ENCODE peak calls at places on chromosomes 6 and 20, in five cellular contexts. One of them, this sample, is unnamed.

GRCh38 chr20:37734228-37734980 is 40.6 kb downstream of the CTNNBL1 start:
- DNase-seq in esophagus squamous epithelium: no peak
- DNase-seq in right lobe of liver: no peak
- DNase-seq in prostate gland: no peak
- DNase-seq in ovary: no peak
- DNase-seq in this sample: no peak

GRCh38 chr6:127459231-127459641 is at the start of gene KIAA0408:
- DNase-seq in ovary: peak
- DNase-seq in right lobe of liver: no peak
- DNase-seq in esophagus squamous epithelium: no peak
- DNase-seq in prostate gland: peak
- DNase-seq in this sample: peak

GRCh38 chr20:711526-711925 is 35.9 kb upstream of the SCRT2 start:
- DNase-seq in right lobe of liver: no peak
- DNase-seq in esophagus squamous epithelium: no peak
- DNase-seq in ovary: no peak
- DNase-seq in prostate gland: no peak
- DNase-seq in this sample: no peak

GRCh38 chr6:7150381-7151064 is 42.8 kb downstream of the RREB1 start:
- DNase-seq in ovary: no peak
- DNase-seq in esophagus squamous epithelium: no peak
- DNase-seq in right lobe of liver: no peak
- DNase-seq in prostate gland: no peak
- DNase-seq in this sample: peak

GRCh38 chr20:9838378-9839295 is at the start of gene PAK5:
- DNase-seq in prostate gland: peak
- DNase-seq in right lobe of liver: no peak
- DNase-seq in ovary: peak
- DNase-seq in esophagus squamous epithelium: no peak
- DNase-seq in this sample: peak

GRCh38 chr6:41066867-41067304 is 5.3 kb downstream of the OARD1 start:
- DNase-seq in esophagus squamous epithelium: no peak
- DNase-seq in prostate gland: peak
- DNase-seq in ovary: peak
- DNase-seq in right lobe of liver: peak
- DNase-seq in this sample: peak

GRCh38 chr6:149317656-149318571 is at the start of gene TAB2:
- DNase-seq in esophagus squamous epithelium: no peak
- DNase-seq in prostate gland: peak
- DNase-seq in ovary: peak
- DNase-seq in right lobe of liver: peak
- DNase-seq in this sample: peak

GRCh38 chr6:132506869-132507813 is 5.8 kb downstream of the STX7 start:
- DNase-seq in right lobe of liver: no peak
- DNase-seq in ovary: no peak
- DNase-seq in prostate gland: no peak
- DNase-seq in esophagus squamous epithelium: no peak
- DNase-seq in this sample: no peak

GRCh38 chr6:37032239-37032638 is 26.8 kb downstream of the FGD2 start:
- DNase-seq in prostate gland: no peak
- DNase-seq in esophagus squamous epithelium: no peak
- DNase-seq in ovary: no peak
- DNase-seq in right lobe of liver: no peak
- DNase-seq in this sample: no peak

GRCh38 chr20:46057856-46058655 is 29.0 kb downstream of the SLC12A5 start:
- DNase-seq in esophagus squamous epithelium: no peak
- DNase-seq in prostate gland: no peak
- DNase-seq in ovary: peak
- DNase-seq in right lobe of liver: no peak
- DNase-seq in this sample: peak

GRCh38 chr6:150395388-150396009 is 26.7 kb downstream of the IYD start:
- DNase-seq in right lobe of liver: no peak
- DNase-seq in prostate gland: peak
- DNase-seq in esophagus squamous epithelium: no peak
- DNase-seq in ovary: peak
- DNase-seq in this sample: peak

GRCh38 chr20:20439602-20440001 is 71.7 kb downstream of the INSM1 start:
- DNase-seq in prostate gland: no peak
- DNase-seq in right lobe of liver: no peak
- DNase-seq in ovary: no peak
- DNase-seq in esophagus squamous epithelium: no peak
- DNase-seq in this sample: no peak

GRCh38 chr6:3265671-3266070 is 6.9 kb downstream of the PSMG4 start:
- DNase-seq in right lobe of liver: no peak
- DNase-seq in prostate gland: no peak
- DNase-seq in ovary: no peak
- DNase-seq in esophagus squamous epithelium: no peak
- DNase-seq in this sample: no peak

GRCh38 chr6:131037194-131037897 is 25.7 kb downstream of the EPB41L2 start:
- DNase-seq in right lobe of liver: no peak
- DNase-seq in esophagus squamous epithelium: no peak
- DNase-seq in ovary: no peak
- DNase-seq in prostate gland: no peak
- DNase-seq in this sample: no peak

GRCh38 chr6:145071836-145072235 is 663.5 kb downstream of the EPM2A start:
- DNase-seq in right lobe of liver: no peak
- DNase-seq in ovary: no peak
- DNase-seq in prostate gland: no peak
- DNase-seq in esophagus squamous epithelium: no peak
- DNase-seq in this sample: no peak

GRCh38 chr20:1810926-1811620 is 84.1 kb upstream of the SIRPA start:
- DNase-seq in esophagus squamous epithelium: no peak
- DNase-seq in right lobe of liver: no peak
- DNase-seq in ovary: no peak
- DNase-seq in prostate gland: peak
- DNase-seq in this sample: peak

GRCh38 chr6:169997930-169998218 is 246.5 kb downstream of the ERMARD start:
- DNase-seq in right lobe of liver: no peak
- DNase-seq in ovary: no peak
- DNase-seq in prostate gland: no peak
- DNase-seq in esophagus squamous epithelium: no peak
- DNase-seq in this sample: no peak

GRCh38 chr20:20843982-20844381 is 131.5 kb upstream of the RALGAPA2 start:
- DNase-seq in right lobe of liver: no peak
- DNase-seq in esophagus squamous epithelium: no peak
- DNase-seq in ovary: no peak
- DNase-seq in prostate gland: no peak
- DNase-seq in this sample: peak

GRCh38 chr6:131251593-131252204 is 116.4 kb downstream of the AKAP7 start:
- DNase-seq in prostate gland: no peak
- DNase-seq in ovary: no peak
- DNase-seq in right lobe of liver: no peak
- DNase-seq in esophagus squamous epithelium: no peak
- DNase-seq in this sample: no peak

GRCh38 chr6:16493802-16494201 is 255.4 kb downstream of the GMPR start:
- DNase-seq in prostate gland: no peak
- DNase-seq in ovary: no peak
- DNase-seq in right lobe of liver: no peak
- DNase-seq in esophagus squamous epithelium: no peak
- DNase-seq in this sample: peak

GRCh38 chr6:136764522-136764993 is 27.7 kb downstream of the MAP3K5 start:
- DNase-seq in right lobe of liver: no peak
- DNase-seq in prostate gland: no peak
- DNase-seq in esophagus squamous epithelium: no peak
- DNase-seq in ovary: no peak
- DNase-seq in this sample: no peak

GRCh38 chr6:7434672-7435071 is 45.1 kb downstream of the RIOK1 start:
- DNase-seq in ovary: no peak
- DNase-seq in esophagus squamous epithelium: no peak
- DNase-seq in right lobe of liver: no peak
- DNase-seq in prostate gland: no peak
- DNase-seq in this sample: no peak

GRCh38 chr6:12012231-12012565 is at the start of gene HIVEP1:
- DNase-seq in ovary: peak
- DNase-seq in esophagus squamous epithelium: no peak
- DNase-seq in right lobe of liver: peak
- DNase-seq in prostate gland: peak
- DNase-seq in this sample: peak

GRCh38 chr6:44047801-44048200 is 79.5 kb downstream of the MRPL14 start:
- DNase-seq in esophagus squamous epithelium: no peak
- DNase-seq in right lobe of liver: peak
- DNase-seq in prostate gland: no peak
- DNase-seq in ovary: no peak
- DNase-seq in this sample: no peak

GRCh38 chr6:44050872-44051421 is 76.3 kb downstream of the MRPL14 start:
- DNase-seq in esophagus squamous epithelium: no peak
- DNase-seq in prostate gland: no peak
- DNase-seq in right lobe of liver: peak
- DNase-seq in ovary: no peak
- DNase-seq in this sample: no peak

GRCh38 chr6:44048277-44048676 is 79.0 kb downstream of the MRPL14 start:
- DNase-seq in prostate gland: no peak
- DNase-seq in right lobe of liver: peak
- DNase-seq in esophagus squamous epithelium: no peak
- DNase-seq in ovary: no peak
- DNase-seq in this sample: no peak

GRCh38 chr6:44049989-44050871 is 77.0 kb downstream of the MRPL14 start:
- DNase-seq in right lobe of liver: peak
- DNase-seq in prostate gland: no peak
- DNase-seq in esophagus squamous epithelium: no peak
- DNase-seq in ovary: no peak
- DNase-seq in this sample: no peak

GRCh38 chr6:44049163-44049988 is 77.9 kb downstream of the MRPL14 start:
- DNase-seq in right lobe of liver: peak
- DNase-seq in ovary: no peak
- DNase-seq in esophagus squamous epithelium: no peak
- DNase-seq in prostate gland: peak
- DNase-seq in this sample: no peak
- H3K27ac ChIP-seq in right lobe of liver: no peak
- H3K27ac ChIP-seq in ovary: no peak
- H3K27ac ChIP-seq in esophagus squamous epithelium: peak
- H3K27ac ChIP-seq in prostate gland: peak
- H3K27ac ChIP-seq in this sample: no peak

GRCh38 chr6:72466471-72466870 is 155.4 kb upstream of the KCNQ5 start:
- DNase-seq in prostate gland: no peak
- DNase-seq in ovary: no peak
- DNase-seq in esophagus squamous epithelium: no peak
- DNase-seq in right lobe of liver: no peak
- DNase-seq in this sample: no peak
- TF ChIP-seq POLR2A in prostate gland: no peak
- TF ChIP-seq POLR2A in ovary: no peak
- TF ChIP-seq POLR2A in esophagus squamous epithelium: no peak
- TF ChIP-seq POLR2A in right lobe of liver: no peak
- TF ChIP-seq POLR2A in this sample: no peak

GRCh38 chr20:63908008-63908682 is 13.2 kb downstream of the DNAJC5 start:
- DNase-seq in ovary: no peak
- DNase-seq in prostate gland: no peak
- DNase-seq in right lobe of liver: no peak
- DNase-seq in esophagus squamous epithelium: no peak
- DNase-seq in this sample: no peak
- H3K27ac ChIP-seq in ovary: no peak
- H3K27ac ChIP-seq in prostate gland: no peak
- H3K27ac ChIP-seq in right lobe of liver: no peak
- H3K27ac ChIP-seq in esophagus squamous epithelium: no peak
- H3K27ac ChIP-seq in this sample: no peak

DNA sequence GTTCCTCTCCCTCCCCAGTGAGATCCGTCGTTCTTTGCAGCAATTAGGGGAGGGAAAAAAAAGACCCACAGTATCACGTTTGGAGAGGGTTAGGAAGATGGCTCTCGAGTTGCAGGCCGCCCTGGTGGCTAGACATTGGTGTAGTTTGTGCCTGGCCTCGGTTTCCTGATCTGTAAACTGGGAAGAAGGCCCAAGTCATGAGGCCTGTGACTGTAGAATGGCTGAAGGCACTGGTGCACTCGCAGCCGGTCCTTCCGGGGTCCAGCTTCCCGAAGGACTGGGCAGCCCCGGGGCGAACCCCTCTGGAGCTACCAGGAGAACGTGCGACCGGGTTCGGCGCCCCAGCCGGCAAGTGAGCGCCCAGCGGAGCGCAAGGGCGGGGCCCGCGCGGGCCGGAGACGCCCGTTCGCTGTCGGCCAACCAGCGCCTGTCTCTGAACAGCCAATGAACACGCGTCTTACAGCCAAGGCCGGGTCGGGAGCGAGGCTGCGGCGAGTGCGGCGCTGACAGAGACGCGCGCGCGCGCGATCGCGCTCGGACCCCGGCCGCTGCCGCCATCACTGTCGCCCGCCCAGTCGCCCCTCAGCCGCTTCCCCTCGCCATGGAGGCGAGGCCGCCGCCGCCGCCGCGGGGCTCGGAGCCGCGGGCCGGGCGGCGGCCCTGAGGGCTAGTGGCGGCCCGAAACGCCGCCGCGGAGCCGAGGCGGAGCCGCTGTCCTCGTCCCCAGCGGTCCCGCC is at the start of gene PTPRA:
- DNase-seq in right lobe of liver: peak
- DNase-seq in ovary: peak
- DNase-seq in esophagus squamous epithelium: peak
- DNase-seq in prostate gland: peak
- DNase-seq in this sample: peak
- TF ChIP-seq POLR2A in right lobe of liver: peak
- TF ChIP-seq POLR2A in ovary: peak
- TF ChIP-seq POLR2A in esophagus squamous epithelium: peak
- TF ChIP-seq POLR2A in prostate gland: peak
- TF ChIP-seq POLR2A in this sample: peak

GRCh38 chr6:89438248-89438647 is 5.3 kb downstream of the ANKRD6 start:
- DNase-seq in right lobe of liver: no peak
- DNase-seq in prostate gland: no peak
- DNase-seq in esophagus squamous epithelium: no peak
- DNase-seq in ovary: no peak
- DNase-seq in this sample: no peak
- H3K27ac ChIP-seq in right lobe of liver: no peak
- H3K27ac ChIP-seq in prostate gland: no peak
- H3K27ac ChIP-seq in esophagus squamous epithelium: no peak
- H3K27ac ChIP-seq in ovary: no peak
- H3K27ac ChIP-seq in this sample: no peak

DNA sequence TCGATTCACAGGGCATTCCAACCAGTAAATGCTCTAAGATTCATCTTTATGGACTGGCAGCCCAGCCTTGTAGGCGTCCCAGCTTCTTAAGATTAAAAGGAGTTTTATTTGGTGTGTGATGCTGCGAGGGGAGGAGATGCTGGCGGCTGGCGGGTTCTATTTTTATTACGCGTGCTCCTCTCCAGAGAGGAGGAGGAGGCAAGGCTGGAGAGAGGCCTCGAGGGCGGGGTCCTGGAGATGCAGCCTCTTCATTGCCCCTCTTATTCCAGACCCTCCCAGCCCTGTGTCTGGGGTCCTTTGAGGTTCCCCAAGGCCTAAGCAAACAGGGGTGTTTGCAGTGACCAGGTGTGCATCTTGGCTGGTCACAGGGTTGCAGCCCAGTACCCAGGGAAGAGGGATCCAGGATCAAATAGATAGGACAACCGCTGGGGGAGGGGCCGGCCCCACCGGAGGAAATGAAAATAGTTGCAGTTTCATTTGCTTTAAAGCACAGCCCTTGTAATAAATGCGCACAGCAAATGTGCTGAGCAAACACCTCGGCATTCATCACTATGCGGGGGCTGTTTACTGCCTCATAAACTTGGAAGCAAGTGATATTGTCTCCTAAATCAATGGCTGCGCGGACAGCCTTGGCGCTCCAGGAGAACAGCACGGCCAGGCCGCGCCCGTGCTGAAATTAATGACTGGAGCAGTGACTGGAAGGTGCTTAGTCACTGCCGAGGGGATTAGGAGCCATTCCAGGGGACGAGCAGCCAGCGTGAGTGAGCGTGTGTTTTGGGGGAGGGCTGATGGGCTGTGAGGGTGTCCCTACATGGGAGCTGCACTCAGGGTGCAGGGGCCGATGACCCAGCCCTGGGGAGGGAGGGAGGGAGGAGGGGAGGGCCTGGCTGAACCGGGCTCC is 83.0 kb downstream of the TMEM242 start:
- DNase-seq in ovary: peak
- DNase-seq in esophagus squamous epithelium: no peak
- DNase-seq in prostate gland: peak
- DNase-seq in right lobe of liver: peak
- DNase-seq in this sample: no peak
- TF ChIP-seq POLR2A in ovary: no peak
- TF ChIP-seq POLR2A in esophagus squamous epithelium: no peak
- TF ChIP-seq POLR2A in prostate gland: no peak
- TF ChIP-seq POLR2A in right lobe of liver: no peak
- TF ChIP-seq POLR2A in this sample: no peak